ENCODE peak calls at places on chromosomes 3 and 15, in five cellular contexts. One of them, this sample, is unnamed.

GRCh38 chr15:38312190-38312589 is 59.6 kb downstream of the SPRED1 start:
- DNase-seq in breast epithelium: no peak
- DNase-seq in astrocyte: no peak
- DNase-seq in stomach: no peak
- DNase-seq in K562: no peak
- DNase-seq in this sample: no peak

GRCh38 chr15:65264877-65265430 is 21.7 kb downstream of the PARP16 start:
- DNase-seq in K562: no peak
- DNase-seq in stomach: no peak
- DNase-seq in breast epithelium: no peak
- DNase-seq in astrocyte: no peak
- DNase-seq in this sample: no peak

GRCh38 chr3:80018375-80018774 is 250.6 kb upstream of the ROBO1 start:
- DNase-seq in K562: no peak
- DNase-seq in astrocyte: peak
- DNase-seq in breast epithelium: no peak
- DNase-seq in stomach: no peak
- DNase-seq in this sample: no peak

GRCh38 chr3:131218196-131218595 is 163.4 kb upstream of the NUDT16 start:
- DNase-seq in stomach: no peak
- DNase-seq in K562: no peak
- DNase-seq in breast epithelium: no peak
- DNase-seq in astrocyte: peak
- DNase-seq in this sample: no peak

GRCh38 chr15:67820147-67820991 is 4.9 kb upstream of the SKOR1 start:
- DNase-seq in breast epithelium: no peak
- DNase-seq in astrocyte: no peak
- DNase-seq in K562: no peak
- DNase-seq in stomach: no peak
- DNase-seq in this sample: no peak

GRCh38 chr3:3625461-3626271 is 173.6 kb upstream of the LRRN1 start:
- DNase-seq in K562: no peak
- DNase-seq in breast epithelium: no peak
- DNase-seq in astrocyte: peak
- DNase-seq in stomach: no peak
- DNase-seq in this sample: no peak

GRCh38 chr3:78846688-78847087 is 921.1 kb downstream of the ROBO1 start:
- DNase-seq in K562: no peak
- DNase-seq in astrocyte: peak
- DNase-seq in stomach: no peak
- DNase-seq in breast epithelium: no peak
- DNase-seq in this sample: no peak

GRCh38 chr15:50109086-50109987 is 9.7 kb downstream of the ATP8B4 start:
- DNase-seq in K562: no peak
- DNase-seq in breast epithelium: no peak
- DNase-seq in astrocyte: peak
- DNase-seq in stomach: no peak
- DNase-seq in this sample: peak

GRCh38 chr3:33578325-33579180 is 138.3 kb upstream of the UBP1 start:
- DNase-seq in breast epithelium: no peak
- DNase-seq in stomach: no peak
- DNase-seq in K562: no peak
- DNase-seq in astrocyte: peak
- DNase-seq in this sample: no peak

GRCh38 chr3:4656059-4656458 is 162.9 kb downstream of the ITPR1 start:
- DNase-seq in stomach: peak
- DNase-seq in astrocyte: peak
- DNase-seq in breast epithelium: peak
- DNase-seq in K562: peak
- DNase-seq in this sample: no peak

GRCh38 chr15:95680693-95681092 is 649.8 kb upstream of the NR2F2 start:
- DNase-seq in breast epithelium: no peak
- DNase-seq in stomach: no peak
- DNase-seq in K562: no peak
- DNase-seq in astrocyte: peak
- DNase-seq in this sample: no peak

GRCh38 chr3:88059380-88060160 is 515 bp downstream of the ZNF654 start:
- DNase-seq in K562: peak
- DNase-seq in stomach: no peak
- DNase-seq in astrocyte: no peak
- DNase-seq in breast epithelium: no peak
- DNase-seq in this sample: no peak

GRCh38 chr3:170511371-170511770 is 74.5 kb downstream of the SLC7A14 start:
- DNase-seq in breast epithelium: no peak
- DNase-seq in stomach: no peak
- DNase-seq in K562: no peak
- DNase-seq in astrocyte: no peak
- DNase-seq in this sample: no peak

GRCh38 chr3:72036899-72037298 is 252.0 kb upstream of the PROK2 start:
- DNase-seq in K562: no peak
- DNase-seq in astrocyte: peak
- DNase-seq in stomach: no peak
- DNase-seq in breast epithelium: no peak
- DNase-seq in this sample: no peak

GRCh38 chr3:67005974-67006373 is 7.9 kb downstream of the KBTBD8 start:
- DNase-seq in stomach: no peak
- DNase-seq in K562: no peak
- DNase-seq in astrocyte: no peak
- DNase-seq in breast epithelium: no peak
- DNase-seq in this sample: no peak
- H3K4me3 ChIP-seq in stomach: no peak
- H3K4me3 ChIP-seq in K562: no peak
- H3K4me3 ChIP-seq in astrocyte: no peak
- H3K4me3 ChIP-seq in breast epithelium: no peak
- H3K4me3 ChIP-seq in this sample: no peak

GRCh38 chr3:193851941-193852674 is 259.1 kb downstream of the OPA1 start:
- DNase-seq in breast epithelium: no peak
- DNase-seq in astrocyte: no peak
- DNase-seq in K562: no peak
- DNase-seq in stomach: peak
- DNase-seq in this sample: no peak
- H3K27ac ChIP-seq in breast epithelium: peak
- H3K27ac ChIP-seq in astrocyte: no peak
- H3K27ac ChIP-seq in K562: peak
- H3K27ac ChIP-seq in stomach: peak
- H3K27ac ChIP-seq in this sample: no peak

DNA sequence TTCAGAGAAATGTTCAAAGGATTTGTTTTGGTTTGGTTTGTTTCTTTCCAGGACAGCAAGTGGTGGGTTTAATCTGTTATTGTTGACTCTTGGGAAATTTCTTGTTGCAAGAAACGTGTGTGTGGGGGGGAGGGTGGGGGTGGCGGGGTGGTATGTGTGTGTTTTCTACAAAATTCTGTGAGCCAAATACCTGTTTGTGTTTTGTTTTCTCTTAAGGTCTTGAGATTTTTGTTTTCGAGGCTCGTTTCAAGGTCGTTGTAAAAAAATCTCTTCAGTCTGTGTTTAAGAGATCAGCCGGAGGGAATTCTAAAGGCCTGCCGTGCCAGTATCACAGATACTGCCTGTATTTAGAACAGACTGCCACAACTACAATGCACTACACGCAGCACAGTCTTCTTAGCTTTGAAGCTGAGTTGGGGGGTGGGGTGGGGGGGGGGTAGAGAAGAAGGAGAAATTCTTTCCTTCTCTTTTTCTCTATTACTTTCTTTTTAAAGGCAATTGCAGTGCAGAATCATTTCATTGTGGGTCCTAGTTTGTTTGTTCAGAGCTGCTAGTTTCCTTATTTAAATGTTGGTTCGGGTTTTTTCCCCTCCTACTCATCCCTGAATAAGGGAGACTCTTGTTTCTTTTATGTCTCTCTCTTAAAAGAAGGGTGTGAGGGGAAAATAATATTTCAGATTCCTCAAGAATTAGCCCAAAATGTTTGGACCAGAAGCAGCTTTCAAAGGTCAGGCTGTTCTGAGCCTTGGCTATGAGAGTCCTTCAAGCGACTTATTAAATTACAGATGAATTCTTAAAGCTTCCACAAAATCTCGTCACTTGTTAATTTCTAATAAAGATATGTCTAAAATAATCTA is 1.4 kb upstream of the BCL6 start:
- DNase-seq in astrocyte: peak
- DNase-seq in K562: peak
- DNase-seq in stomach: no peak
- DNase-seq in breast epithelium: no peak
- DNase-seq in this sample: no peak
- H3K4me3 ChIP-seq in astrocyte: peak
- H3K4me3 ChIP-seq in K562: peak
- H3K4me3 ChIP-seq in stomach: peak
- H3K4me3 ChIP-seq in breast epithelium: peak
- H3K4me3 ChIP-seq in this sample: peak

GRCh38 chr3:58474348-58474911 is 17.5 kb upstream of the KCTD6 start:
- DNase-seq in breast epithelium: no peak
- DNase-seq in stomach: no peak
- DNase-seq in astrocyte: no peak
- DNase-seq in K562: no peak
- DNase-seq in this sample: no peak
- H3K27ac ChIP-seq in breast epithelium: no peak
- H3K27ac ChIP-seq in stomach: no peak
- H3K27ac ChIP-seq in astrocyte: no peak
- H3K27ac ChIP-seq in K562: no peak
- H3K27ac ChIP-seq in this sample: no peak

GRCh38 chr15:51982770-51983103 is 11.2 kb upstream of the LEO1 start:
- DNase-seq in K562: no peak
- DNase-seq in breast epithelium: no peak
- DNase-seq in stomach: no peak
- DNase-seq in astrocyte: no peak
- DNase-seq in this sample: no peak

DNA sequence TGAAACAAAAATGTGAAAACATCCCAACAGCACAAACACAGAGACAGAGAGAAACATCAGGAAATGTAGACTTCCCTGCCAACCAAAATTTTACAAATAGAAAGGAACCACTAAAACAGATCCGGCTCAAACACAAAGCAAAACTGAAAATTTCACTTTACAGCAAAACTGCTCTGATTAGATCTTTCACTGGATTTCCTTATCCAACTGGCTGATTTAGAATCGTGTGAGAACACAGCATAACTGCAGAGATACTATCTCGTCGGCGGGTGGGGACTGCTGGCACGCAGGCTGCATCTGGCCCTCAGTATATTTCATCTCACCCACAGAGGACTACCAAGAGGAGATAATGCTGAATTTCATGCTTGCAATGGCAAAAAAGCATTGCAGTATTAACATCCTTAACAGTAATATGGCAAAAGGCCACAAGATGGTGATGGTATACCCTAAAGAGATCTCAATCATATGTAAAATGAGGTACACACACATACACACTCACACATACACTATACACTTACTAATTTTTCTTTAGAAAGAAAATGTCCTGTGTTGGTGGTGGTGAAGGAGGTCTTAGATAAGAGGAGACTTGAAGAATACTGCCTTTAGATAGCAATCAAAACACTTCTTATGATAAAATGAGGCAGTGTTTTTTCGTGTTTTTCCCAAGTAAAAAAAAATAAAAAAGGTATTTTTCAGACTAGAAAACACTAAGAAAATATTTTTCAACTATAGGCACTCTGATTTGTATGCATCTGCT is 10.6 kb upstream of the LEO1 start:
- DNase-seq in stomach: no peak
- DNase-seq in astrocyte: peak
- DNase-seq in K562: peak
- DNase-seq in breast epithelium: no peak
- DNase-seq in this sample: peak
- H3K4me3 ChIP-seq in stomach: no peak
- H3K4me3 ChIP-seq in astrocyte: no peak
- H3K4me3 ChIP-seq in K562: no peak
- H3K4me3 ChIP-seq in breast epithelium: peak
- H3K4me3 ChIP-seq in this sample: peak